ENCODE peak calls at places on chromosomes 1 and 21, in five cellular contexts. X is PC-9, D is NT2/D1, O is caudate nucleus, F is EL. U is an unnamed sample.

GRCh38 chr1:151968058-151968457 is 25.6 kb downstream of the S100A10 start:
- DNase-seq in D (no peak), X (peak), F (peak), O (no peak), U (peak)

GRCh38 chr21:39483917-39484316 is 32.1 kb downstream of the SH3BGR start:
- DNase-seq in F (peak), D (no peak), O (no peak), X (no peak), U (peak)

GRCh38 chr1:86471296-86471695 is 2.6 kb downstream of the CLCA1 start:
- DNase-seq in D (no peak), O (no peak), X (no peak), F (peak), U (no peak)

GRCh38 chr1:11858968-11859871 is 475 bp upstream of the NPPB start:
- DNase-seq in X (no peak), D (peak), O (no peak), F (peak), U (peak)

GRCh38 chr21:14864211-14865021 is 200.4 kb downstream of the NRIP1 start:
- DNase-seq in X (no peak), O (peak), D (peak), F (peak), U (peak)

GRCh38 chr1:56755911-56756310 is 63.3 kb downstream of the FYB2 start:
- DNase-seq in D (no peak), O (no peak), F (no peak), X (peak), U (no peak)

GRCh38 chr1:159171688-159172501 is 480 bp downstream of the CADM3 start:
- DNase-seq in F (peak), X (no peak), O (peak), D (no peak), U (no peak)

GRCh38 chr1:33477451-33477850 is 5.0 kb downstream of the ZSCAN20 start:
- DNase-seq in X (no peak), O (no peak), D (no peak), F (no peak), U (no peak)

GRCh38 chr1:13964768-13965167 is 264.8 kb downstream of the PRDM2 start:
- DNase-seq in D (no peak), X (no peak), F (no peak), O (no peak), U (no peak)

GRCh38 chr1:226566234-226566633 is 17.7 kb downstream of the STUM start:
- DNase-seq in F (no peak), O (no peak), D (no peak), X (no peak), U (no peak)

GRCh38 chr1:186689907-186690306 is 9.7 kb upstream of the PTGS2 start:
- DNase-seq in D (no peak), O (no peak), X (no peak), F (no peak), U (no peak)